ENCODE peak calls at places on chromosomes 6 and 20, in five cellular contexts. One of them, this sample, is unnamed.

GRCh38 chr6:155247618-155248017 is 16.2 kb upstream of the CLDN20 start:
- DNase-seq in iPS-NIHi11: peak; percentile 52
- DNase-seq in cardiac fibroblast: peak; percentile 73
- DNase-seq in IMR-90: peak; percentile 26
- DNase-seq in heart right ventricle: no peak
- DNase-seq in this sample: no peak

GRCh38 chr20:12069181-12069580 is 151.5 kb downstream of the BTBD3 start:
- DNase-seq in iPS-NIHi11: no peak
- DNase-seq in cardiac fibroblast: no peak
- DNase-seq in IMR-90: no peak
- DNase-seq in heart right ventricle: no peak
- DNase-seq in this sample: no peak

GRCh38 chr6:44016131-44016870 is 111.0 kb downstream of the MRPL14 start:
- DNase-seq in iPS-NIHi11: no peak
- DNase-seq in cardiac fibroblast: peak; percentile 75
- DNase-seq in IMR-90: peak; percentile 75
- DNase-seq in heart right ventricle: no peak
- DNase-seq in this sample: no peak

GRCh38 chr6:166751051-166751595 is 124.1 kb upstream of the RPS6KA2 start:
- DNase-seq in iPS-NIHi11: no peak
- DNase-seq in cardiac fibroblast: no peak
- DNase-seq in IMR-90: no peak
- DNase-seq in heart right ventricle: no peak
- DNase-seq in this sample: peak; percentile 78

GRCh38 chr6:169288591-169288990 is 34.9 kb upstream of the THBS2 start:
- DNase-seq in iPS-NIHi11: no peak
- DNase-seq in cardiac fibroblast: peak; percentile 86
- DNase-seq in IMR-90: peak; percentile 35
- DNase-seq in heart right ventricle: peak; percentile 40
- DNase-seq in this sample: no peak

GRCh38 chr20:59221049-59221748 is 57.6 kb downstream of the ZNF831 start:
- DNase-seq in iPS-NIHi11: no peak
- DNase-seq in cardiac fibroblast: peak; percentile 9
- DNase-seq in IMR-90: no peak
- DNase-seq in heart right ventricle: peak; percentile 51
- DNase-seq in this sample: no peak

GRCh38 chr20:58542411-58543095 is 27.4 kb upstream of the APCDD1L start:
- DNase-seq in iPS-NIHi11: no peak
- DNase-seq in cardiac fibroblast: peak; percentile 61
- DNase-seq in IMR-90: peak; percentile 36
- DNase-seq in heart right ventricle: no peak
- DNase-seq in this sample: no peak

GRCh38 chr6:161498359-161498758 is 224.5 kb upstream of the AGPAT4 start:
- DNase-seq in iPS-NIHi11: peak; percentile 72
- DNase-seq in cardiac fibroblast: peak; percentile 62
- DNase-seq in IMR-90: peak; percentile 61
- DNase-seq in heart right ventricle: peak; percentile 18
- DNase-seq in this sample: no peak

GRCh38 chr6:168418631-168419250 is 22.2 kb upstream of the SMOC2 start:
- DNase-seq in iPS-NIHi11: no peak
- DNase-seq in cardiac fibroblast: no peak
- DNase-seq in IMR-90: no peak
- DNase-seq in heart right ventricle: no peak
- DNase-seq in this sample: no peak

GRCh38 chr6:111536888-111537287 is 53.9 kb upstream of the REV3L start:
- DNase-seq in iPS-NIHi11: no peak
- DNase-seq in cardiac fibroblast: peak; percentile 21
- DNase-seq in IMR-90: no peak
- DNase-seq in heart right ventricle: no peak
- DNase-seq in this sample: no peak

GRCh38 chr20:41133709-41134361 is 3.5 kb upstream of the PLCG1 start:
- DNase-seq in iPS-NIHi11: no peak
- DNase-seq in cardiac fibroblast: no peak
- DNase-seq in IMR-90: peak; percentile 18
- DNase-seq in heart right ventricle: no peak
- DNase-seq in this sample: no peak

GRCh38 chr6:112524071-112524470 is 176.9 kb downstream of the RFPL4B start:
- DNase-seq in iPS-NIHi11: no peak
- DNase-seq in cardiac fibroblast: no peak
- DNase-seq in IMR-90: no peak
- DNase-seq in heart right ventricle: no peak
- DNase-seq in this sample: no peak

GRCh38 chr20:63497946-63498935 is 642 bp downstream of the EEF1A2 start:
- DNase-seq in iPS-NIHi11: peak; percentile 69
- DNase-seq in cardiac fibroblast: peak; percentile 46
- DNase-seq in IMR-90: peak; percentile 36
- DNase-seq in heart right ventricle: no peak
- DNase-seq in this sample: peak; percentile 75

GRCh38 chr6:159017757-159018559 is 18.0 kb upstream of the RSPH3 start:
- DNase-seq in iPS-NIHi11: no peak
- DNase-seq in cardiac fibroblast: no peak
- DNase-seq in IMR-90: no peak
- DNase-seq in heart right ventricle: no peak
- DNase-seq in this sample: no peak

GRCh38 chr6:14641401-14641800 is 523.8 kb downstream of the CD83 start:
- DNase-seq in iPS-NIHi11: no peak
- DNase-seq in cardiac fibroblast: no peak
- DNase-seq in IMR-90: no peak
- DNase-seq in heart right ventricle: no peak
- DNase-seq in this sample: no peak

GRCh38 chr6:161226005-161226964 is 47.6 kb downstream of the AGPAT4 start:
- DNase-seq in iPS-NIHi11: no peak
- DNase-seq in cardiac fibroblast: no peak
- DNase-seq in IMR-90: no peak
- DNase-seq in heart right ventricle: no peak
- DNase-seq in this sample: no peak